ENCODE peak calls at places on chromosomes 6 and 20, in five cellular contexts. K is mesenchymal stem cell, A is H1, S is H9, P is neuronal stem cell. U is an unnamed sample.

GRCh38 chr20:38893056-38893455 is 33.2 kb upstream of the FAM83D start:
- DNase-seq in K (no peak), A (no peak), S (no peak), P (no peak), U (no peak)

GRCh38 chr6:24910850-24911712 is 24.7 kb downstream of the RIPOR2 start:
- DNase-seq in K (peak; percentile 57), A (no peak), S (peak; percentile 65), P (peak; percentile 67), U (peak; percentile 65)

GRCh38 chr6:36387440-36388303 is at the start of gene ETV7:
- DNase-seq in K (peak; percentile 56), A (no peak), S (peak; percentile 57), P (no peak), U (peak; percentile 6)

GRCh38 chr6:137666202-137666774 is 172.1 kb upstream of the OLIG3 start:
- DNase-seq in K (peak; percentile 9), A (no peak), S (no peak), P (no peak), U (no peak)

GRCh38 chr20:59004493-59004762 is 2.6 kb downstream of the CTSZ start:
- DNase-seq in K (no peak), A (no peak), S (no peak), P (no peak), U (no peak)

GRCh38 chr20:63702751-63703470 is 4.9 kb downstream of the ARFRP1 start:
- DNase-seq in K (no peak), A (no peak), S (no peak), P (no peak), U (no peak)

GRCh38 chr6:3504354-3504753 is 47.5 kb upstream of the SLC22A23 start:
- DNase-seq in K (no peak), A (no peak), S (no peak), P (no peak), U (no peak)

GRCh38 chr20:45685896-45686295 is 15.9 kb upstream of the WFDC11 start:
- DNase-seq in K (no peak), A (peak; percentile 19), S (peak; percentile 53), P (no peak), U (no peak)

GRCh38 chr6:84026721-84027164 is 6.8 kb upstream of the MRAP2 start:
- DNase-seq in K (no peak), A (no peak), S (no peak), P (no peak), U (no peak)

GRCh38 chr20:50259705-50260479 is 69.3 kb downstream of the CEBPB start:
- DNase-seq in K (no peak), A (no peak), S (no peak), P (no peak), U (no peak)

GRCh38 chr20:37598101-37598530 is 70.4 kb upstream of the BLCAP start:
- DNase-seq in K (no peak), A (peak; percentile 7), S (peak; percentile 75), P (peak; percentile 70), U (no peak)

GRCh38 chr6:57172136-57173055 is at the start of gene BAG2:
- DNase-seq in K (peak; percentile 88), A (peak; percentile 54), S (peak; percentile 84), P (peak; percentile 80), U (peak; percentile 90)

GRCh38 chr6:116595247-116595646 is 21.0 kb upstream of the RSPH4A start:
- DNase-seq in K (no peak), A (no peak), S (no peak), P (no peak), U (no peak)

GRCh38 chr6:134750669-134751068 is 199.2 kb downstream of the ALDH8A1 start:
- DNase-seq in K (peak; percentile 26), A (no peak), S (no peak), P (no peak), U (peak; percentile 48)

GRCh38 chr6:111614833-111615582 is 9.3 kb upstream of the TRAF3IP2 start:
- DNase-seq in K (peak; percentile 31), A (no peak), S (peak; percentile 87), P (no peak), U (no peak)

GRCh38 chr6:73746776-73747175 is 50.8 kb downstream of the CD109 start:
- DNase-seq in K (no peak), A (no peak), S (no peak), P (no peak), U (peak; percentile 52)

GRCh38 chr20:4112490-4113420 is 97.4 kb upstream of the RNF24 start:
- DNase-seq in K (no peak), A (no peak), S (no peak), P (no peak), U (peak; percentile 58)

GRCh38 chr6:164693934-164694333 is 615.5 kb downstream of the C6orf118 start:
- DNase-seq in K (no peak), A (peak; percentile 5), S (no peak), P (no peak), U (no peak)

GRCh38 chr6:97923249-97923648 is 640.2 kb upstream of the MMS22L start:
- DNase-seq in K (no peak), A (no peak), S (no peak), P (no peak), U (no peak)

GRCh38 chr20:63831696-63832686 is 927 bp upstream of the ZBTB46 start:
- DNase-seq in K (peak; percentile 54), A (no peak), S (peak; percentile 55), P (no peak), U (no peak)

GRCh38 chr6:159002432-159003160 is 2.6 kb upstream of the RSPH3 start:
- DNase-seq in K (peak; percentile 20), A (no peak), S (no peak), P (no peak), U (peak; percentile 61)

GRCh38 chr6:157579467-157580031 is 198.6 kb downstream of the ZDHHC14 start:
- DNase-seq in K (no peak), A (no peak), S (no peak), P (no peak), U (no peak)

GRCh38 chr6:3585320-3585935 is 128.6 kb upstream of the SLC22A23 start:
- DNase-seq in K (peak; percentile 53), A (no peak), S (no peak), P (no peak), U (peak; percentile 84)

GRCh38 chr6:34466242-34467185 is 638 bp downstream of the PACSIN1 start:
- DNase-seq in K (no peak), A (no peak), S (no peak), P (no peak), U (no peak)

GRCh38 chr6:131758920-131759319 is 48.1 kb upstream of the CTAGE9 start:
- DNase-seq in K (no peak), A (no peak), S (no peak), P (no peak), U (no peak)

GRCh38 chr20:57092112-57092899 is 174.1 kb downstream of the BMP7 start:
- DNase-seq in K (peak; percentile 61), A (peak; percentile 61), S (peak; percentile 85), P (peak; percentile 64), U (peak; percentile 26)

GRCh38 chr6:85923013-85923430 is 280.3 kb upstream of the SYNCRIP start:
- DNase-seq in K (peak; percentile 37), A (peak; percentile 27), S (peak; percentile 56), P (peak; percentile 51), U (peak; percentile 51)

GRCh38 chr6:109455161-109455501 is 441 bp downstream of the MICAL1 start:
- DNase-seq in K (no peak), A (no peak), S (no peak), P (no peak), U (no peak)

GRCh38 chr20:36825374-36826104 is 50.4 kb upstream of the TLDC2 start:
- DNase-seq in K (no peak), A (no peak), S (no peak), P (no peak), U (no peak)

GRCh38 chr20:14334306-14334930 is 3.0 kb downstream of the FLRT3 start:
- DNase-seq in K (peak; percentile 58), A (peak; percentile 9), S (peak; percentile 37), P (peak; percentile 52), U (peak; percentile 45)

DNA sequence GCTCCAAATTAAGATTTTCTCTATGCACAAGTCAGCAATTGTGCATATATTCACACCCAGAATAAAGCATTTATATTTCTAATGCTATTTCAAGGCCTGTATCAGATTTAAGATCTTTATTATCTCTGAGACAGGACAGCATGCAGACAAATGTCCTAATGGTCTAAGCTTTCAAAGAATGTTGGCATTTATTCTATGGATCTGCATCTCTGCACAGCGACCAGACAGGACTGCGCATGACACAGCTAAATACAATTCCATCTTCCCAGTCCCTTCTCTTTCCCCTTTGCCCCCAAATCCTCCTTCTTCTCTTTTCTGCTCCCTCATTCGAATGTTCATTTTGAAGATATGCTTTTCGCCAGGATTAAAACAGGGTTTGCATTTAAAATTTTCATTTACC is 478.5 kb downstream of the PKHD1 start:
- DNase-seq in K (no peak), A (no peak), S (no peak), P (no peak), U (no peak)
- H4K91ac ChIP-seq in K (no peak overlapping the region), A (no peak overlapping the region), S (no peak overlapping the region), P (no peak overlapping the region), U (no peak overlapping the region)

GRCh38 chr6:31739639-31740396 is at the start of gene MSH5:
- DNase-seq in K (peak; percentile 99), A (peak; percentile 99), S (peak; percentile 100), P (peak; percentile 99), U (peak; percentile 99)
- H3K4ac ChIP-seq in K (peak within 1 kb of the TSS; percentile 81), A (peak within 1 kb of the TSS; percentile 88), S (peak within 1 kb of the TSS; percentile 99), P (peak within 1 kb of the TSS; percentile 80), U (peak within 1 kb of the TSS; percentile 93)

DNA sequence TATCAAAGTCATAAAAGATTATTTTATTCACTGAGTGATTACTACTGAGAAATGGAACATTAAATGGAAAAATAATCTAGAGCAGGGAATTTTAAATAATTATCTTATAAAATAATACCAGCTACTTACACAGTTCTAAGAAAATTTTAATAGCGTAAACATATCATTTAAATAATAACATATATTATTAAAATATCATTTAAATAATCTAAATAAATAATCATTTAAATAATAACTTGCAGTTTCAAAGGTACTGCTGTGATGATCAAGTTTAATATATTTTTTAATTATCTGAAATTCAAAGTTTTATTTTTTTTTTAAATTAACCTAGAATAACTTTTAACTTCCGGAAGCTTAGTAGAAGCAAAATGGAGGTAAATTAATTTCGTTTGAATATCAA is 301.2 kb downstream of the TBC1D32 start:
- DNase-seq in K (no peak), A (no peak), S (no peak), P (no peak), U (no peak)
- H4K91ac ChIP-seq in K (no peak overlapping the region), A (no peak overlapping the region), S (no peak overlapping the region), P (no peak overlapping the region), U (no peak overlapping the region)

GRCh38 chr6:89590133-89590532 is 48.4 kb downstream of the LYRM2 start:
- DNase-seq in K (no peak), A (no peak), S (no peak), P (no peak), U (no peak)
- H3K4ac ChIP-seq in K (no peak overlapping the region), A (no peak overlapping the region), S (no peak overlapping the region), P (no peak overlapping the region), U (no peak overlapping the region)

DNA sequence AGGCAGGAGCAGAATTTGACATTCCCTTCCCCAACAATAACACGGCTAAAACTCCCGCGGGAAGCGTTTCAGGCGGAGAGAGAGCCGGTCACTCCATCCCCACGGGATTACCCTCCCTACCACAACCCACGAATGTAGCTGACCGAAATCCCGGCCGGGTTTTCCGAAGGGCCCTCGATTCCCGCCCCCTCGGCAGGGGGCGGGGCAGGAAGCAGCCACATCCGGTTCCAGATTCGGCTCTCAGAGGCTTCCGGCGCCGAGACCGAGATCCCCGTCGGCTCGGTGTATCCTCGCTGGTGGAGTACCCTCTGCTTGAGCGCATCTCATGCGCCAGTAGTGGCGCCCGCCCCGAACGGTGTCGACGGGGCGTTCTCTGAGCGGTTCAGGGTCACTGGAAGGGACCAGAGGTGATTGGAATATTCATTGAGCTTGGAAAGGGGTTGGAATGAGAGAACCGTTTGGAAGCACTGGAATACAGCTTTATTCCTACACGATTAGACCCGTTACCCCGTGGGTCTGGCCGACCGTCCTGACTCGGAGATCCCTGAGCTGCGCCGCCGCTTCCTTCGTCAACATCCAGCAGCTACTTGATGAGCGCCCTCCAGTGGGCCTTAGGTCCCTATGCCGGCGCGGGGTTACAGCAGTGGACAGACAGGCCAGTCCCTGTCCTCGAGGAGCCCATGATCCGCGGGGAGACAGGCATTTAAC is 649 bp upstream of the RGL2 start:
- DNase-seq in K (peak; percentile 97), A (no peak), S (peak; percentile 87), P (peak; percentile 85), U (peak; percentile 88)
- H4K91ac ChIP-seq in K (peak overlapping the region; percentile 91), A (peak overlapping the region; percentile 50), S (no peak overlapping the region), P (no peak overlapping the region), U (peak overlapping the region; percentile 88)